ENCODE peak calls at places on chromosomes 13 and 19, in six cellular contexts. One of them, this sample, is unnamed.

GRCh38 chr13:106143930-106144709 is 391.3 kb downstream of the EFNB2 start:
- DNase-seq in stimulated activated CD8-positive, alpha-beta memory T cell treated with anti-CD3 and anti-CD28 coated beads, Interleukin-4, amount 100 ng/mL, for 4 hours: no peak
- DNase-seq in ascending aorta: no peak
- DNase-seq in SJCRH30: no peak
- DNase-seq in amniotic stem cell: no peak
- DNase-seq in thoracic aorta: no peak
- DNase-seq in this sample: no peak

GRCh38 chr13:88648598-88649373 is 977.6 kb downstream of the SLITRK5 start:
- DNase-seq in stimulated activated CD8-positive, alpha-beta memory T cell treated with anti-CD3 and anti-CD28 coated beads, Interleukin-4, amount 100 ng/mL, for 4 hours: no peak
- DNase-seq in ascending aorta: no peak
- DNase-seq in SJCRH30: no peak
- DNase-seq in amniotic stem cell: no peak
- DNase-seq in thoracic aorta: no peak
- DNase-seq in this sample: no peak

GRCh38 chr19:17302391-17303166 is 646 bp downstream of the ABHD8 start:
- DNase-seq in stimulated activated CD8-positive, alpha-beta memory T cell treated with anti-CD3 and anti-CD28 coated beads, Interleukin-4, amount 100 ng/mL, for 4 hours: no peak
- DNase-seq in ascending aorta: no peak
- DNase-seq in SJCRH30: peak
- DNase-seq in amniotic stem cell: no peak
- DNase-seq in thoracic aorta: no peak
- DNase-seq in this sample: no peak

GRCh38 chr13:95620498-95621140 is 23.9 kb downstream of the DZIP1 start:
- DNase-seq in stimulated activated CD8-positive, alpha-beta memory T cell treated with anti-CD3 and anti-CD28 coated beads, Interleukin-4, amount 100 ng/mL, for 4 hours: no peak
- DNase-seq in ascending aorta: no peak
- DNase-seq in SJCRH30: no peak
- DNase-seq in amniotic stem cell: no peak
- DNase-seq in thoracic aorta: no peak
- DNase-seq in this sample: no peak

GRCh38 chr13:93180376-93180966 is 46.1 kb upstream of the GPC6 start:
- DNase-seq in stimulated activated CD8-positive, alpha-beta memory T cell treated with anti-CD3 and anti-CD28 coated beads, Interleukin-4, amount 100 ng/mL, for 4 hours: no peak
- DNase-seq in ascending aorta: no peak
- DNase-seq in SJCRH30: peak
- DNase-seq in amniotic stem cell: no peak
- DNase-seq in thoracic aorta: no peak
- DNase-seq in this sample: no peak

GRCh38 chr19:7230826-7231225 is 63.4 kb downstream of the INSR start:
- DNase-seq in stimulated activated CD8-positive, alpha-beta memory T cell treated with anti-CD3 and anti-CD28 coated beads, Interleukin-4, amount 100 ng/mL, for 4 hours: no peak
- DNase-seq in ascending aorta: no peak
- DNase-seq in SJCRH30: no peak
- DNase-seq in amniotic stem cell: no peak
- DNase-seq in thoracic aorta: no peak
- DNase-seq in this sample: no peak

GRCh38 chr13:48221301-48222190 is 11.5 kb upstream of the ITM2B start:
- DNase-seq in stimulated activated CD8-positive, alpha-beta memory T cell treated with anti-CD3 and anti-CD28 coated beads, Interleukin-4, amount 100 ng/mL, for 4 hours: no peak
- DNase-seq in ascending aorta: no peak
- DNase-seq in SJCRH30: no peak
- DNase-seq in amniotic stem cell: no peak
- DNase-seq in thoracic aorta: no peak
- DNase-seq in this sample: peak

GRCh38 chr19:39563408-39563807 is 23.4 kb upstream of the EID2 start:
- DNase-seq in stimulated activated CD8-positive, alpha-beta memory T cell treated with anti-CD3 and anti-CD28 coated beads, Interleukin-4, amount 100 ng/mL, for 4 hours: no peak
- DNase-seq in ascending aorta: no peak
- DNase-seq in SJCRH30: peak
- DNase-seq in amniotic stem cell: no peak
- DNase-seq in thoracic aorta: no peak
- DNase-seq in this sample: peak

GRCh38 chr19:14015454-14016035 is 9.4 kb upstream of the RFX1 start:
- DNase-seq in stimulated activated CD8-positive, alpha-beta memory T cell treated with anti-CD3 and anti-CD28 coated beads, Interleukin-4, amount 100 ng/mL, for 4 hours: no peak
- DNase-seq in ascending aorta: no peak
- DNase-seq in SJCRH30: no peak
- DNase-seq in amniotic stem cell: no peak
- DNase-seq in thoracic aorta: no peak
- DNase-seq in this sample: no peak

GRCh38 chr13:112545866-112546265 is 42.1 kb downstream of the TUBGCP3 start:
- DNase-seq in stimulated activated CD8-positive, alpha-beta memory T cell treated with anti-CD3 and anti-CD28 coated beads, Interleukin-4, amount 100 ng/mL, for 4 hours: no peak
- DNase-seq in ascending aorta: no peak
- DNase-seq in SJCRH30: no peak
- DNase-seq in amniotic stem cell: peak
- DNase-seq in thoracic aorta: no peak
- DNase-seq in this sample: peak

GRCh38 chr19:34490141-34490766 is 8.7 kb downstream of the WTIP start:
- DNase-seq in stimulated activated CD8-positive, alpha-beta memory T cell treated with anti-CD3 and anti-CD28 coated beads, Interleukin-4, amount 100 ng/mL, for 4 hours: no peak
- DNase-seq in ascending aorta: no peak
- DNase-seq in SJCRH30: no peak
- DNase-seq in amniotic stem cell: no peak
- DNase-seq in thoracic aorta: no peak
- DNase-seq in this sample: no peak

GRCh38 chr19:45215391-45216191 is 29.6 kb downstream of the EXOC3L2 start:
- DNase-seq in stimulated activated CD8-positive, alpha-beta memory T cell treated with anti-CD3 and anti-CD28 coated beads, Interleukin-4, amount 100 ng/mL, for 4 hours: no peak
- DNase-seq in ascending aorta: no peak
- DNase-seq in SJCRH30: no peak
- DNase-seq in amniotic stem cell: no peak
- DNase-seq in thoracic aorta: no peak
- DNase-seq in this sample: peak

GRCh38 chr13:35920816-35921215 is 210.4 kb downstream of the DCLK1 start:
- DNase-seq in stimulated activated CD8-positive, alpha-beta memory T cell treated with anti-CD3 and anti-CD28 coated beads, Interleukin-4, amount 100 ng/mL, for 4 hours: no peak
- DNase-seq in ascending aorta: no peak
- DNase-seq in SJCRH30: peak
- DNase-seq in amniotic stem cell: no peak
- DNase-seq in thoracic aorta: no peak
- DNase-seq in this sample: no peak

GRCh38 chr19:24178207-24178606 is 91.2 kb downstream of the ZNF254 start:
- DNase-seq in stimulated activated CD8-positive, alpha-beta memory T cell treated with anti-CD3 and anti-CD28 coated beads, Interleukin-4, amount 100 ng/mL, for 4 hours: no peak
- DNase-seq in ascending aorta: no peak
- DNase-seq in SJCRH30: no peak
- DNase-seq in amniotic stem cell: no peak
- DNase-seq in thoracic aorta: no peak
- DNase-seq in this sample: no peak

GRCh38 chr13:28353679-28354078 is 141.2 kb downstream of the FLT1 start:
- DNase-seq in stimulated activated CD8-positive, alpha-beta memory T cell treated with anti-CD3 and anti-CD28 coated beads, Interleukin-4, amount 100 ng/mL, for 4 hours: no peak
- DNase-seq in ascending aorta: no peak
- DNase-seq in SJCRH30: no peak
- DNase-seq in amniotic stem cell: no peak
- DNase-seq in thoracic aorta: no peak
- DNase-seq in this sample: no peak

GRCh38 chr13:103351035-103351828 is 285.0 kb upstream of the SLC10A2 start:
- DNase-seq in stimulated activated CD8-positive, alpha-beta memory T cell treated with anti-CD3 and anti-CD28 coated beads, Interleukin-4, amount 100 ng/mL, for 4 hours: no peak
- DNase-seq in ascending aorta: no peak
- DNase-seq in SJCRH30: peak
- DNase-seq in amniotic stem cell: no peak
- DNase-seq in thoracic aorta: no peak
- DNase-seq in this sample: peak

GRCh38 chr19:38685666-38686529 is 38.4 kb downstream of the ACTN4 start:
- DNase-seq in stimulated activated CD8-positive, alpha-beta memory T cell treated with anti-CD3 and anti-CD28 coated beads, Interleukin-4, amount 100 ng/mL, for 4 hours: no peak
- DNase-seq in ascending aorta: no peak
- DNase-seq in SJCRH30: no peak
- DNase-seq in amniotic stem cell: no peak
- DNase-seq in thoracic aorta: no peak
- DNase-seq in this sample: peak

This sample was measured in MCF 10A.